ENCODE peak calls at places on chromosomes 3 and 15, in five cellular contexts. One of them, this sample, is unnamed.

GRCh38 chr3:71760140-71760539 is 6.5 kb downstream of the GPR27 start:
- DNase-seq in stomach: no peak
- DNase-seq in KG1: no peak
- DNase-seq in iPS-NIHi11: no peak
- DNase-seq in activated B cell treated with CpG ODN at 0.5 μM for 24 hours: no peak
- DNase-seq in this sample: no peak

GRCh38 chr15:77369168-77369567 is 50.7 kb downstream of the PEAK1 start:
- DNase-seq in stomach: no peak
- DNase-seq in KG1: no peak
- DNase-seq in iPS-NIHi11: no peak
- DNase-seq in activated B cell treated with CpG ODN at 0.5 μM for 24 hours: no peak
- DNase-seq in this sample: no peak

GRCh38 chr3:36591959-36592358 is 172.4 kb downstream of the DCLK3 start:
- DNase-seq in stomach: no peak
- DNase-seq in KG1: no peak
- DNase-seq in iPS-NIHi11: no peak
- DNase-seq in activated B cell treated with CpG ODN at 0.5 μM for 24 hours: no peak
- DNase-seq in this sample: no peak

GRCh38 chr15:29139540-29140459 is 129.8 kb downstream of the NSMCE3 start:
- DNase-seq in stomach: peak; percentile 38
- DNase-seq in KG1: no peak
- DNase-seq in iPS-NIHi11: peak; percentile 97
- DNase-seq in activated B cell treated with CpG ODN at 0.5 μM for 24 hours: no peak
- DNase-seq in this sample: peak; percentile 91

GRCh38 chr3:197490098-197490497 is 65.7 kb downstream of the BDH1 start:
- DNase-seq in stomach: no peak
- DNase-seq in KG1: no peak
- DNase-seq in iPS-NIHi11: no peak
- DNase-seq in activated B cell treated with CpG ODN at 0.5 μM for 24 hours: no peak
- DNase-seq in this sample: peak; percentile 96

GRCh38 chr3:127141921-127142730 is 50.8 kb upstream of the PRR23E start:
- DNase-seq in stomach: peak; percentile 91
- DNase-seq in KG1: no peak
- DNase-seq in iPS-NIHi11: no peak
- DNase-seq in activated B cell treated with CpG ODN at 0.5 μM for 24 hours: no peak
- DNase-seq in this sample: no peak

GRCh38 chr3:114320251-114320650 is 26.4 kb downstream of the TIGIT start:
- DNase-seq in stomach: no peak
- DNase-seq in KG1: no peak
- DNase-seq in iPS-NIHi11: no peak
- DNase-seq in activated B cell treated with CpG ODN at 0.5 μM for 24 hours: no peak
- DNase-seq in this sample: no peak

GRCh38 chr3:42612928-42613327 is 12.4 kb downstream of the NKTR start:
- DNase-seq in stomach: no peak
- DNase-seq in KG1: no peak
- DNase-seq in iPS-NIHi11: no peak
- DNase-seq in activated B cell treated with CpG ODN at 0.5 μM for 24 hours: no peak
- DNase-seq in this sample: no peak

GRCh38 chr3:179015551-179016020 is 56.0 kb downstream of the ZMAT3 start:
- DNase-seq in stomach: peak; percentile 28
- DNase-seq in KG1: peak; percentile 77
- DNase-seq in iPS-NIHi11: peak; percentile 65
- DNase-seq in activated B cell treated with CpG ODN at 0.5 μM for 24 hours: no peak
- DNase-seq in this sample: peak; percentile 68

GRCh38 chr15:88401972-88402656 is 65.1 kb downstream of the MRPL46 start:
- DNase-seq in stomach: no peak
- DNase-seq in KG1: no peak
- DNase-seq in iPS-NIHi11: peak; percentile 33
- DNase-seq in activated B cell treated with CpG ODN at 0.5 μM for 24 hours: no peak
- DNase-seq in this sample: peak; percentile 73

GRCh38 chr3:184227481-184227935 is 1.9 kb upstream of the VWA5B2 start:
- DNase-seq in stomach: peak; percentile 36
- DNase-seq in KG1: no peak
- DNase-seq in iPS-NIHi11: peak; percentile 82
- DNase-seq in activated B cell treated with CpG ODN at 0.5 μM for 24 hours: no peak
- DNase-seq in this sample: peak; percentile 76

GRCh38 chr3:151430821-151431484 is 29.9 kb downstream of the IGSF10 start:
- DNase-seq in stomach: no peak
- DNase-seq in KG1: no peak
- DNase-seq in iPS-NIHi11: no peak
- DNase-seq in activated B cell treated with CpG ODN at 0.5 μM for 24 hours: no peak
- DNase-seq in this sample: no peak

GRCh38 chr15:53644681-53645080 is 114.8 kb downstream of the WDR72 start:
- DNase-seq in stomach: no peak
- DNase-seq in KG1: no peak
- DNase-seq in iPS-NIHi11: peak; percentile 9
- DNase-seq in activated B cell treated with CpG ODN at 0.5 μM for 24 hours: no peak
- DNase-seq in this sample: no peak

GRCh38 chr15:99424131-99424571 is 141.6 kb upstream of the MEF2A start:
- DNase-seq in stomach: no peak
- DNase-seq in KG1: no peak
- DNase-seq in iPS-NIHi11: no peak
- DNase-seq in activated B cell treated with CpG ODN at 0.5 μM for 24 hours: no peak
- DNase-seq in this sample: no peak

GRCh38 chr15:56598991-56599390 is 134.1 kb upstream of the MNS1 start:
- DNase-seq in stomach: no peak
- DNase-seq in KG1: no peak
- DNase-seq in iPS-NIHi11: no peak
- DNase-seq in activated B cell treated with CpG ODN at 0.5 μM for 24 hours: no peak
- DNase-seq in this sample: no peak

GRCh38 chr3:66411436-66411835 is 89.4 kb downstream of the LRIG1 start:
- DNase-seq in stomach: no peak
- DNase-seq in KG1: no peak
- DNase-seq in iPS-NIHi11: no peak
- DNase-seq in activated B cell treated with CpG ODN at 0.5 μM for 24 hours: no peak
- DNase-seq in this sample: peak; percentile 49

GRCh38 chr3:155102329-155102728 is 22.2 kb downstream of the MME start:
- DNase-seq in stomach: no peak
- DNase-seq in KG1: no peak
- DNase-seq in iPS-NIHi11: no peak
- DNase-seq in activated B cell treated with CpG ODN at 0.5 μM for 24 hours: no peak
- DNase-seq in this sample: no peak

This sample was measured in islet precursor cell.